ENCODE peak calls at places on chromosomes 7 and 10, in four cellular contexts. Q, T, S and R are unnamed samples. For H3K4me1, the result is how much of the 10 kb centered on the place peaks cover.

GRCh38 chr7:106283831-106284515 is 810 bp downstream of the NAMPT start:
- DNase-seq in Q (peak), T (peak), S (peak), R (peak)

GRCh38 chr10:99583702-99584101 is 36.5 kb downstream of the SLC25A28 start:
- DNase-seq in Q (no peak), T (no peak), S (no peak), R (no peak)

GRCh38 chr7:16592395-16592794 is 53.2 kb downstream of the ANKMY2 start:
- DNase-seq in Q (no peak), T (no peak), S (no peak), R (no peak)

GRCh38 chr7:138755331-138755747 is 42.5 kb upstream of the TMEM213 start:
- DNase-seq in Q (no peak), T (no peak), S (no peak), R (no peak)

GRCh38 chr7:115124409-115124939 is 202.6 kb downstream of the MDFIC start:
- DNase-seq in Q (no peak), T (no peak), S (no peak), R (no peak)

GRCh38 chr7:81308643-81309354 is 389.9 kb upstream of the SEMA3C start:
- DNase-seq in Q (no peak), T (no peak), S (no peak), R (no peak)

GRCh38 chr7:157274991-157275427 is 61.8 kb upstream of the DNAJB6 start:
- DNase-seq in Q (no peak), T (no peak), S (no peak), R (peak)

GRCh38 chr7:132500727-132501410 is 75.4 kb downstream of the PLXNA4 start:
- DNase-seq in Q (peak), T (peak), S (peak), R (peak)

GRCh38 chr7:70434821-70435220 is 697.1 kb upstream of the GALNT17 start:
- DNase-seq in Q (no peak), T (no peak), S (no peak), R (no peak)

GRCh38 chr7:37248396-37248836 is 200.2 kb downstream of the ELMO1 start:
- DNase-seq in Q (no peak), T (peak), S (peak), R (peak)

GRCh38 chr10:44933117-44933450 is 21.9 kb downstream of the TMEM72 start:
- DNase-seq in Q (no peak), T (no peak), S (no peak), R (peak)

GRCh38 chr10:49053053-49053997 is 62.0 kb downstream of the VSTM4 start:
- DNase-seq in Q (no peak), T (peak), S (no peak), R (no peak)

GRCh38 chr10:124722812-124723783 is 21.1 kb downstream of the FAM53B start:
- DNase-seq in Q (peak), T (peak), S (peak), R (peak)

GRCh38 chr10:24821986-24822385 is 98.3 kb upstream of the ARHGAP21 start:
- DNase-seq in Q (no peak), T (peak), S (no peak), R (no peak)

GRCh38 chr7:32518534-32519140 is 23.3 kb downstream of the AVL9 start:
- DNase-seq in Q (no peak), T (no peak), S (no peak), R (no peak)

GRCh38 chr10:43964486-43964885 is 315.8 kb upstream of the ZNF32 start:
- DNase-seq in Q (no peak), T (no peak), S (no peak), R (no peak)

GRCh38 chr7:112437038-112437437 is 13.2 kb upstream of the IFRD1 start:
- DNase-seq in Q (no peak), T (no peak), S (no peak), R (no peak)

GRCh38 chr10:27833792-27834191 is 88.2 kb upstream of the MKX start:
- DNase-seq in Q (no peak), T (no peak), S (no peak), R (no peak)

GRCh38 chr10:103448751-103449150 is 3.4 kb downstream of the CALHM2 start:
- DNase-seq in Q (peak), T (peak), S (peak), R (peak)

GRCh38 chr7:139034855-139035587 is 821 bp downstream of the ZC3HAV1L start:
- DNase-seq in Q (peak), T (peak), S (peak), R (peak)

GRCh38 chr10:124482876-124483275 is 21.3 kb downstream of the LHPP start:
- DNase-seq in Q (no peak), T (no peak), S (no peak), R (no peak)

GRCh38 chr10:13987472-13987871 is 343.3 kb downstream of the FRMD4A start:
- DNase-seq in Q (no peak), T (no peak), S (no peak), R (no peak)

GRCh38 chr10:100186253-100186780 is 488 bp upstream of the ERLIN1 start:
- DNase-seq in Q (peak), T (peak), S (peak), R (peak)

GRCh38 chr7:55369427-55369826 is 4.3 kb downstream of the LANCL2 start:
- DNase-seq in Q (no peak), T (no peak), S (no peak), R (no peak)

GRCh38 chr10:58023341-58024073 is 244.2 kb downstream of the IPMK start:
- DNase-seq in Q (no peak), T (no peak), S (no peak), R (no peak)

GRCh38 chr10:99711129-99711719 is 20.7 kb downstream of the COX15 start:
- DNase-seq in Q (peak), T (no peak), S (no peak), R (no peak)

GRCh38 chr10:7610651-7611389 is 55.9 kb downstream of the ITIH5 start:
- DNase-seq in Q (peak), T (no peak), S (peak), R (peak)

GRCh38 chr10:4103586-4103985 is 318.6 kb upstream of the KLF6 start:
- DNase-seq in Q (no peak), T (no peak), S (no peak), R (no peak)
- H3K4me1 ChIP-seq in Q (under half), T (under half), S (under half), R (under half)

GRCh38 chr10:71316081-71316785 is 2.8 kb upstream of the SLC29A3 start:
- DNase-seq in Q (no peak), T (no peak), S (no peak), R (no peak)
- H3K4me1 ChIP-seq in Q (under half), T (under half), S (under half), R (under half)

GRCh38 chr10:59895629-59896116 is 10.7 kb downstream of the CCDC6 start:
- DNase-seq in Q (peak), T (peak), S (no peak), R (peak)
- H3K4me1 ChIP-seq in Q (half or more), T (half or more), S (under half), R (half or more)

GRCh38 chr10:29588640-29589421 is 45.9 kb downstream of the SVIL start:
- DNase-seq in Q (no peak), T (peak), S (no peak), R (no peak)
- H3K4me1 ChIP-seq in Q (half or more), T (under half), S (under half), R (half or more)

GRCh38 chr7:74031403-74032190 is 3.6 kb downstream of the ELN start:
- DNase-seq in Q (no peak), T (no peak), S (no peak), R (no peak)

GRCh38 chr7:74028321-74028812 is 394 bp downstream of the ELN start:
- DNase-seq in Q (no peak), T (no peak), S (no peak), R (no peak)

GRCh38 chr7:74030861-74031260 is 2.9 kb downstream of the ELN start:
- DNase-seq in Q (no peak), T (no peak), S (no peak), R (no peak)

GRCh38 chr7:74029094-74029785 is 1.3 kb downstream of the ELN start:
- DNase-seq in Q (no peak), T (no peak), S (no peak), R (no peak)

GRCh38 chr7:74029991-74030415 is 2.0 kb downstream of the ELN start:
- DNase-seq in Q (no peak), T (no peak), S (no peak), R (no peak)
- H3K4me1 ChIP-seq in Q (half or more), T (under half), S (under half), R (half or more)

DNA sequence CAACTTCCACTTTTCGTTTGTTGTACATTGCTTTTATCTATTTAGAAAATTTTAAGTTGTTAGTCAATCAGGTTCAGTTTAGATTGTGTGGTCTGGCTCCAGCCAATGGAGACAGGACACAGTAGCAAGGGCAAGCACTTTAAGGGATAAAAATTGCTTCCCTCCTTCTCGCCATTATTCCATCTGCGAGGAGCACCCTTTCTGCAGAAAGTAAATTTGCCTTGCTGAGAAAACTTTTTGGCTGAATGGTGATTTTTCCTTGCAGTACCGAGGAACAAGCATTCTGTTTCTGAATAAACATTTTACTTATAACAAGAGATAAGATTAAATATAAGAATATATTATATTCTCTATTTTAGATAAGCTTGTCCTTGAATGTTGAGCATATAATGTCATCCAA is 34.5 kb downstream of the VIM start:
- DNase-seq in Q (no peak), T (no peak), S (no peak), R (no peak)
- H3K4me1 ChIP-seq in Q (under half), T (under half), S (under half), R (under half)

GRCh38 chr10:79268100-79268670 is 79.1 kb upstream of the PPIF start:
- DNase-seq in Q (no peak), T (no peak), S (no peak), R (no peak)

GRCh38 chr10:79267449-79267848 is 79.8 kb upstream of the PPIF start:
- DNase-seq in Q (no peak), T (no peak), S (no peak), R (no peak)

GRCh38 chr10:79266092-79266491 is 81.2 kb upstream of the PPIF start:
- DNase-seq in Q (no peak), T (no peak), S (no peak), R (no peak)

GRCh38 chr10:79264942-79265341 is 82.3 kb upstream of the PPIF start:
- DNase-seq in Q (no peak), T (no peak), S (no peak), R (no peak)

DNA sequence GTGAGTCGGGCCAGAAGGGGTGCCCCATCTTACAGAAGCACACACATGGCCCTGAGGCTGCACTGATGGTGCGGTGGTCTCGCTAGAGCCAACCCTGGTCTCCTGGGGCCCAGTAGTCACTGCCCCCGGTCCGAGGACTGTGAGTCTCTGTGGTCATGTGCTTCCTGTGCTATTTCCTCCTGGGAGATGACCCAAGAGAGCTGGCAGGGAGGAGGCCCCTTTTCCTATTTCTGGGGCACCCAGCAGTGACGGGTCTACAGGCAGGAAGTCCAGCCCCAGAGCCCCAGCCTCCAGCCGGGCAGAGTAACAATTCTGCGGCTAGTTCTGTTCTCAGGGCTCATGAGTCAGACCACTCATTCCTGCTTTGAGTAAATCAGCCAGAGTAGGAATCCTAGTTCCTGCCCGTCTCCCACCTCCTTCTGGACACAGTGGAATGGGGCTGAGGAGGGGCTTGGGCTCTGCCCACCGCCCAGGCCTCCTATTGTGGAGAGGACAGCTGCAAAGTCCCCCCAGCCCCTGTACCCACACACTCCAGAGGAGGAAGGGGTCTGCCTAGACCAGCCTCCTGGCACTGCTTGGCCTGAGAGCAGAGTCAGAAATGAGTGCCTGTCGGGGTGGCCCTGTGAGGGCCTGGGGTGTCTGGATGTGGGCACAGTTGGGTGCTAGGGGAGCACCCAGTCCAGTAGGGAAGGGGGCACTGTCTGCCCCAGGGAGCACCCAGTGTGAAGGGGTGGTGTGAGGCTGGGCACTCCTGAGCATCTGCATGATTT is 80.5 kb upstream of the PPIF start:
- DNase-seq in Q (peak), T (peak), S (no peak), R (peak)
- H3K4me1 ChIP-seq in Q (half or more), T (half or more), S (under half), R (half or more)